ENCODE peak calls at places on chromosomes 3 and 15, in seven cellular contexts. R is ovary; N is CD8-positive, alpha-beta memory T cell; P is psoas muscle; E is SJSA1; J is neural progenitor cell; G is CD8-positive, alpha-beta T cell. Z is an unnamed sample.

GRCh38 chr3:24156466-24156865 is 211.4 kb downstream of the NR1D2 start:
- DNase-seq in G (no peak), R (no peak), P (no peak), N (no peak), J (no peak), E (peak; percentile 67), Z (no peak)

GRCh38 chr3:140093742-140094141 is 158.8 kb downstream of the CLSTN2 start:
- DNase-seq in J (no peak), P (peak; percentile 59), N (no peak), R (peak; percentile 82), G (no peak), E (no peak), Z (peak; percentile 58)

GRCh38 chr3:178709047-178709446 is 172.8 kb downstream of the KCNMB2 start:
- DNase-seq in G (no peak), E (no peak), P (no peak), N (no peak), R (peak; percentile 18), J (no peak), Z (no peak)

GRCh38 chr3:50450135-50450911 is 53.1 kb downstream of the CACNA2D2 start:
- DNase-seq in E (no peak), N (peak; percentile 73), P (peak; percentile 81), R (peak; percentile 31), J (peak; percentile 56), G (peak; percentile 48), Z (peak; percentile 84)

GRCh38 chr3:70281663-70282062 is 30.8 kb downstream of the MDFIC2 start:
- DNase-seq in J (no peak), P (no peak), E (peak; percentile 46), N (no peak), G (no peak), R (no peak), Z (no peak)

GRCh38 chr3:27963519-27963918 is 241.4 kb upstream of the EOMES start:
- DNase-seq in P (no peak), J (no peak), G (no peak), R (no peak), N (no peak), E (no peak), Z (no peak)

GRCh38 chr3:12454076-12454807 is 30.0 kb upstream of the TSEN2 start:
- DNase-seq in P (no peak), N (no peak), E (no peak), R (no peak), J (peak; percentile 62), G (no peak), Z (no peak)

GRCh38 chr15:28923726-28924280 is 38.0 kb downstream of the APBA2 start:
- DNase-seq in G (no peak), J (no peak), E (no peak), N (no peak), P (no peak), R (no peak), Z (no peak)

GRCh38 chr15:82852906-82853635 is 43.6 kb downstream of the WHAMM start:
- DNase-seq in J (no peak), G (no peak), P (no peak), E (no peak), R (no peak), N (peak; percentile 12), Z (no peak)

GRCh38 chr15:62469874-62470688 is 305.0 kb upstream of the C2CD4B start:
- DNase-seq in J (no peak), P (peak; percentile 78), G (no peak), E (peak; percentile 65), R (no peak), N (no peak), Z (peak; percentile 49)

GRCh38 chr15:55270301-55270700 is 19.3 kb downstream of the RAB27A start:
- DNase-seq in N (no peak), G (no peak), E (no peak), R (no peak), J (no peak), P (no peak), Z (no peak)
- H3K36me3 ChIP-seq in N (no peaks in the 10 kb centered on the region), G (no peaks in the 10 kb centered on the region), E (no peaks in the 10 kb centered on the region), R (no peaks in the 10 kb centered on the region), J (no peaks in the 10 kb centered on the region), P (no peaks in the 10 kb centered on the region), Z (no peaks in the 10 kb centered on the region)

GRCh38 chr15:89674526-89674925 is 4.6 kb downstream of the PLIN1 start:
- DNase-seq in E (peak; percentile 19), P (no peak), J (no peak), R (no peak), G (no peak), N (no peak), Z (no peak)
- H3K27ac ChIP-seq in E (no peak overlapping the region), P (no peak overlapping the region), J (no peak overlapping the region), R (no peak overlapping the region), G (no peak overlapping the region), N (no peak overlapping the region), Z (no peak overlapping the region)

GRCh38 chr3:142225885-142226215 is 465 bp upstream of the GK5 start:
- DNase-seq in E (no peak), N (no peak), P (no peak), R (peak; percentile 31), G (no peak), J (no peak), Z (no peak)
- H3K36me3 ChIP-seq in E (peaks cover 5% of the 10 kb centered on the region), N (no peaks in the 10 kb centered on the region), P (no peaks in the 10 kb centered on the region), R (no peaks in the 10 kb centered on the region), G (no peaks in the 10 kb centered on the region), J (no peaks in the 10 kb centered on the region), Z (no peaks in the 10 kb centered on the region)

GRCh38 chr3:48334605-48335004 is 1.1 kb upstream of the SPINK8 start:
- DNase-seq in G (no peak), N (no peak), E (no peak), R (no peak), P (no peak), J (no peak), Z (no peak)
- H3K27ac ChIP-seq in G (no peak overlapping the region), N (no peak overlapping the region), E (no peak overlapping the region), R (no peak overlapping the region), P (no peak overlapping the region), J (no peak overlapping the region), Z (no peak overlapping the region)

GRCh38 chr3:52625041-52625440 is 60.7 kb downstream of the PBRM1 start:
- DNase-seq in R (no peak), J (no peak), N (no peak), P (no peak), G (no peak), E (no peak), Z (no peak)

GRCh38 chr3:52620580-52620979 is 65.1 kb downstream of the PBRM1 start:
- DNase-seq in R (no peak), N (no peak), P (no peak), E (no peak), G (no peak), J (no peak), Z (no peak)

DNA sequence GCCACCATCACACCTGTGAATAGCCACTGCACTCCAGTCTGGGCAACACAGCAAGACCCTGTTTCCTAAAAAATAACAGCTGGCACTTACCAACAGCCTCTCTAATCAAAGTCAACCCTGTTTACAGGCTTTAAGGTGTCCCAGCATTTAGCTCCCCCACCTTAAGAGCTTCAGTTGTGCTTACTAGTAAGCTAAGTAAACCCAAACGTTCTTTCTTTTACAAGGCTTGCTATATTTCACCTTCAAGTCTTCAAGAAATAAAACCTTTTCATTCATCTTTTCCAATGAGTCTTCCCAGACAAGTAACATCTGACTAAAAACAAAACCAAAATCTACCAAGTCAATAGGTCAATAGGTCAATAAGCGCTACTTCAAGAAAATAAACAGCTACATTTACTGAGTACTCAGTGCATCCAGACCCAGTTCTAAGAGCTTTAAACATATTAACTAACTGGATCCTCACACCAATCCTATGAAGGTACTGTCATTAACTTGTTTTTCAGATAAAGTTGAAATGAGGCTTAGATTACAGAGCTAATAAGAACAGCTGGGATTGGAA is 62.4 kb downstream of the PBRM1 start:
- DNase-seq in G (no peak), P (no peak), J (no peak), R (no peak), N (no peak), E (no peak), Z (no peak)
- H3K36me3 ChIP-seq in G (peaks cover 12% of the 10 kb centered on the region), P (peaks cover 4% of the 10 kb centered on the region), J (peaks cover 7% of the 10 kb centered on the region), R (no peaks in the 10 kb centered on the region), N (peaks cover 24% of the 10 kb centered on the region), E (peaks cover 68% of the 10 kb centered on the region), Z (peaks cover 10% of the 10 kb centered on the region)

GRCh38 chr3:14649466-14649865 is 2.1 kb upstream of the CCDC174 start:
- DNase-seq in N (no peak), R (no peak), P (no peak), G (no peak), E (no peak), J (no peak), Z (no peak)

GRCh38 chr3:14650193-14650592 is 1.4 kb upstream of the CCDC174 start:
- DNase-seq in P (no peak), N (no peak), J (no peak), G (no peak), R (no peak), E (no peak), Z (no peak)

GRCh38 chr3:14646150-14646573 is 5.4 kb upstream of the CCDC174 start:
- DNase-seq in R (no peak), P (no peak), N (no peak), E (no peak), G (no peak), J (no peak), Z (no peak)

GRCh38 chr3:14646589-14647413 is 4.8 kb upstream of the CCDC174 start:
- DNase-seq in N (no peak), E (no peak), G (no peak), R (no peak), J (peak; percentile 7), P (no peak), Z (no peak)

DNA sequence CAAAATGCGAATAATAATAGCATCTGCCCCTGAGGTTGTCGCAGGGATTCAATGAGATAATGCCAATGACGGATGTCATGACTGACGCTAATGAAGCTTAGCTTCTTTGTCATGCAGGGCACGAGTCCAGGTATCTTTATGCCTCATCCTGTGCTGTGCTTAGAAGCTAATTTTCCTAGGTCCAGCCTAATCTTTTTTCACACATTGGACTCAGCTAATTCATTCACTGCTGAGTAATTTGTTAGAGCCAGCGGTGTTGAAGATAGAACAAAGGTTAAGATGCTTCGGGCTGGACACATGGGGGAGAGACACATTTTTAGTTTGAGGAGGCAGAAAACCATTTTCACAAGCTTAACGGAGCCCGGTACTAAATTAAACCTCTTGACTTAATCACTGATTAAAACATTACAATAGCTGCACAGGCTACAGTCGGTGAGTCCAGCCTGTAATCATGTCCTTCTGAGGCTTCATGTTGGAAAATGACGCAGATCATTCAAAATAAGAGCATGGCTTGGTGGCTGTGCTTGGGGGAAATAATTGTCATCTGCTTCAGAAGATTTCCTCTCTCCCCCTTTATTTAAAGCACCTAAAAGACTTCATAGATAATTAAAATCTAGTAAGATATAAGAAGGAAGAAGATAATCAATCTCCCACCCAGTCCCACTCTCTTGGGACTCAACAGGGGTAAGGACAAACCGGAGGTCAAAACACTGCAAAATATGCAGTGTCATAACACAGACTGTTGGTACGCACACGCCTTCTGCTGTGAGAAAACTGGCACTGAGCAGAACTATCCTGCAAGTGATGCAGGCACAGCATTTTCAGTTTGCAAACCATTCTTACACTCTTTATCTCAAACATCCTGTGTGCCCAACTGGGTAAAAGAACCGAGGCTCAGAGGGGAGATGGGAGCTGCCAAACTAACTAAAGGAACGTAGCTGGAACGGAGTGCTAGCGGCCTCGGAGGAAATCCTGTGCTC is 3.3 kb upstream of the CCDC174 start:
- DNase-seq in E (no peak), R (no peak), G (no peak), N (no peak), J (no peak), P (no peak), Z (no peak)
- H3K27ac ChIP-seq in E (no peak overlapping the region), R (no peak overlapping the region), G (no peak overlapping the region), N (no peak overlapping the region), J (no peak overlapping the region), P (peak overlapping the region; percentile 32), Z (no peak overlapping the region)

DNA sequence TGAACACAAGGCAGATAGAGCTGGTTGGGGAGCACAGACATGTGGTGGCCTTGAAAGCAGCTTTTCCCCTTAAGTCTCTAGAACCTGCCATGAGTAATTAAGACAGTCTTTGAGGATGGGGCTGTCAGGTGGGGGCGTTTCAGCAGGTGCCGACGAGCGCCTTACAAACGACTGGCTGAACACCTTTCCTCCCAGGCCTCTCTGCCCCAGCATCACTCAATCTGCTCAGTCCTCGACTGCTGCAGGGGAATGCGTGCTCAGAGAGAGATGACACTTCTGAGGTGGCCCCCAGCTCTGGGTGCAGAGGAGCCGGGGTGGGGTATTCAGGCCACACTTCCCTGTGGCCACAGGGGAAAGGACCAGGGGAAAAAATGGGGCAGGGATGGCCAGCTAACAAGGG is 8.1 kb upstream of the NCKIPSD start:
- DNase-seq in G (no peak), N (no peak), R (no peak), J (no peak), P (no peak), E (no peak), Z (no peak)
- H3K36me3 ChIP-seq in G (peaks cover 48% of the 10 kb centered on the region), N (peaks cover 52% of the 10 kb centered on the region), R (no peaks in the 10 kb centered on the region), J (peaks cover 20% of the 10 kb centered on the region), P (no peaks in the 10 kb centered on the region), E (peaks cover 80% of the 10 kb centered on the region), Z (peaks cover 49% of the 10 kb centered on the region)